ENCODE peak calls at places on chromosomes 7 and 10, in nine cellular contexts. One of them, this sample, is unnamed.

GRCh38 chr7:39144420-39144819 is 166.7 kb downstream of the POU6F2 start:
- DNase-seq in lung: no peak
- DNase-seq in tibial artery: no peak
- DNase-seq in body of pancreas: no peak
- DNase-seq in left lung: no peak
- DNase-seq in foreskin fibroblast: no peak
- DNase-seq in glutamatergic neuron: no peak
- DNase-seq in fibroblast of lung: no peak
- DNase-seq in H9: no peak
- DNase-seq in this sample: no peak

GRCh38 chr7:32588657-32589056 is 93.4 kb downstream of the AVL9 start:
- DNase-seq in lung: no peak
- DNase-seq in left lung: no peak
- DNase-seq in tibial artery: no peak
- DNase-seq in body of pancreas: no peak
- DNase-seq in fibroblast of lung: peak
- DNase-seq in foreskin fibroblast: peak
- DNase-seq in glutamatergic neuron: no peak
- DNase-seq in H9: no peak
- DNase-seq in this sample: no peak

GRCh38 chr7:91603707-91604106 is 276.8 kb downstream of the MTERF1 start:
- DNase-seq in lung: no peak
- DNase-seq in fibroblast of lung: no peak
- DNase-seq in foreskin fibroblast: no peak
- DNase-seq in H9: no peak
- DNase-seq in tibial artery: no peak
- DNase-seq in body of pancreas: no peak
- DNase-seq in left lung: no peak
- DNase-seq in glutamatergic neuron: no peak
- DNase-seq in this sample: no peak

GRCh38 chr10:113971349-113971973 is 72.2 kb upstream of the ADRB1 start:
- DNase-seq in tibial artery: no peak
- DNase-seq in left lung: no peak
- DNase-seq in H9: no peak
- DNase-seq in foreskin fibroblast: no peak
- DNase-seq in fibroblast of lung: no peak
- DNase-seq in glutamatergic neuron: no peak
- DNase-seq in body of pancreas: no peak
- DNase-seq in lung: no peak
- DNase-seq in this sample: no peak

GRCh38 chr10:44125879-44126675 is 258.8 kb downstream of the CXCL12 start:
- DNase-seq in tibial artery: no peak
- DNase-seq in H9: no peak
- DNase-seq in fibroblast of lung: peak
- DNase-seq in body of pancreas: no peak
- DNase-seq in foreskin fibroblast: peak
- DNase-seq in left lung: no peak
- DNase-seq in lung: no peak
- DNase-seq in glutamatergic neuron: no peak
- DNase-seq in this sample: peak

GRCh38 chr10:74640134-74640533 is 186.3 kb upstream of the KAT6B start:
- DNase-seq in tibial artery: no peak
- DNase-seq in H9: peak
- DNase-seq in fibroblast of lung: peak
- DNase-seq in left lung: no peak
- DNase-seq in lung: no peak
- DNase-seq in glutamatergic neuron: peak
- DNase-seq in foreskin fibroblast: peak
- DNase-seq in body of pancreas: no peak
- DNase-seq in this sample: no peak

GRCh38 chr7:27774717-27775328 is 34.9 kb downstream of the TAX1BP1 start:
- DNase-seq in tibial artery: no peak
- DNase-seq in foreskin fibroblast: peak
- DNase-seq in glutamatergic neuron: no peak
- DNase-seq in left lung: no peak
- DNase-seq in fibroblast of lung: peak
- DNase-seq in body of pancreas: no peak
- DNase-seq in H9: no peak
- DNase-seq in lung: no peak
- DNase-seq in this sample: peak

GRCh38 chr7:24964177-24964576 is 15.8 kb downstream of the OSBPL3 start:
- DNase-seq in body of pancreas: no peak
- DNase-seq in foreskin fibroblast: no peak
- DNase-seq in glutamatergic neuron: no peak
- DNase-seq in fibroblast of lung: no peak
- DNase-seq in tibial artery: no peak
- DNase-seq in left lung: no peak
- DNase-seq in lung: no peak
- DNase-seq in H9: no peak
- DNase-seq in this sample: no peak

GRCh38 chr7:41870017-41870416 is 167.1 kb upstream of the INHBA start:
- DNase-seq in H9: no peak
- DNase-seq in tibial artery: no peak
- DNase-seq in glutamatergic neuron: no peak
- DNase-seq in foreskin fibroblast: no peak
- DNase-seq in fibroblast of lung: no peak
- DNase-seq in left lung: no peak
- DNase-seq in body of pancreas: no peak
- DNase-seq in lung: no peak
- DNase-seq in this sample: no peak

GRCh38 chr10:120600871-120601644 is 144.0 kb downstream of the PLPP4 start:
- DNase-seq in left lung: no peak
- DNase-seq in H9: peak
- DNase-seq in glutamatergic neuron: peak
- DNase-seq in tibial artery: no peak
- DNase-seq in body of pancreas: no peak
- DNase-seq in foreskin fibroblast: no peak
- DNase-seq in fibroblast of lung: peak
- DNase-seq in lung: no peak
- DNase-seq in this sample: no peak

GRCh38 chr10:60082341-60083038 is 176.1 kb upstream of the CCDC6 start:
- DNase-seq in foreskin fibroblast: no peak
- DNase-seq in left lung: no peak
- DNase-seq in H9: no peak
- DNase-seq in fibroblast of lung: peak
- DNase-seq in body of pancreas: no peak
- DNase-seq in glutamatergic neuron: no peak
- DNase-seq in tibial artery: no peak
- DNase-seq in lung: no peak
- DNase-seq in this sample: no peak

GRCh38 chr10:30182191-30183075 is 123.0 kb upstream of the JCAD start:
- DNase-seq in body of pancreas: peak
- DNase-seq in left lung: no peak
- DNase-seq in tibial artery: no peak
- DNase-seq in lung: peak
- DNase-seq in H9: no peak
- DNase-seq in glutamatergic neuron: no peak
- DNase-seq in fibroblast of lung: peak
- DNase-seq in foreskin fibroblast: peak
- DNase-seq in this sample: peak

GRCh38 chr10:117184296-117184695 is 13.0 kb upstream of the KCNK18 start:
- DNase-seq in glutamatergic neuron: no peak
- DNase-seq in H9: no peak
- DNase-seq in foreskin fibroblast: no peak
- DNase-seq in body of pancreas: no peak
- DNase-seq in left lung: no peak
- DNase-seq in tibial artery: no peak
- DNase-seq in fibroblast of lung: no peak
- DNase-seq in lung: no peak
- DNase-seq in this sample: no peak

GRCh38 chr7:17030559-17030958 is 148.8 kb upstream of the AGR3 start:
- DNase-seq in foreskin fibroblast: no peak
- DNase-seq in lung: no peak
- DNase-seq in H9: no peak
- DNase-seq in fibroblast of lung: no peak
- DNase-seq in glutamatergic neuron: no peak
- DNase-seq in left lung: no peak
- DNase-seq in body of pancreas: no peak
- DNase-seq in tibial artery: no peak
- DNase-seq in this sample: no peak
- TF ChIP-seq CTCF in foreskin fibroblast: no peak
- TF ChIP-seq CTCF in lung: no peak
- TF ChIP-seq CTCF in H9: no peak
- TF ChIP-seq CTCF in fibroblast of lung: no peak
- TF ChIP-seq CTCF in glutamatergic neuron: no peak
- TF ChIP-seq CTCF in left lung: no peak
- TF ChIP-seq CTCF in body of pancreas: no peak
- TF ChIP-seq CTCF in tibial artery: no peak
- TF ChIP-seq CTCF in this sample: no peak

GRCh38 chr10:101238732-101239105 is 9.5 kb upstream of the LBX1 start:
- DNase-seq in foreskin fibroblast: no peak
- DNase-seq in H9: no peak
- DNase-seq in lung: no peak
- DNase-seq in tibial artery: no peak
- DNase-seq in left lung: no peak
- DNase-seq in body of pancreas: no peak
- DNase-seq in glutamatergic neuron: peak
- DNase-seq in fibroblast of lung: no peak
- DNase-seq in this sample: no peak
- TF ChIP-seq CTCF in foreskin fibroblast: peak
- TF ChIP-seq CTCF in H9: peak
- TF ChIP-seq CTCF in lung: peak
- TF ChIP-seq CTCF in tibial artery: no peak
- TF ChIP-seq CTCF in left lung: peak
- TF ChIP-seq CTCF in body of pancreas: peak
- TF ChIP-seq CTCF in glutamatergic neuron: peak
- TF ChIP-seq CTCF in fibroblast of lung: no peak
- TF ChIP-seq CTCF in this sample: peak

GRCh38 chr7:105831824-105832535 is 44.4 kb downstream of the ATXN7L1 start:
- DNase-seq in glutamatergic neuron: no peak
- DNase-seq in left lung: no peak
- DNase-seq in tibial artery: no peak
- DNase-seq in foreskin fibroblast: peak
- DNase-seq in fibroblast of lung: no peak
- DNase-seq in H9: no peak
- DNase-seq in lung: no peak
- DNase-seq in body of pancreas: no peak
- DNase-seq in this sample: no peak

GRCh38 chr7:105829681-105830322 is 46.6 kb downstream of the ATXN7L1 start:
- DNase-seq in lung: no peak
- DNase-seq in foreskin fibroblast: peak
- DNase-seq in glutamatergic neuron: no peak
- DNase-seq in H9: no peak
- DNase-seq in fibroblast of lung: no peak
- DNase-seq in left lung: no peak
- DNase-seq in body of pancreas: no peak
- DNase-seq in tibial artery: no peak
- DNase-seq in this sample: no peak

GRCh38 chr7:105827106-105827870 is 49.1 kb downstream of the ATXN7L1 start:
- DNase-seq in tibial artery: no peak
- DNase-seq in lung: no peak
- DNase-seq in left lung: no peak
- DNase-seq in fibroblast of lung: no peak
- DNase-seq in H9: no peak
- DNase-seq in foreskin fibroblast: no peak
- DNase-seq in glutamatergic neuron: no peak
- DNase-seq in body of pancreas: no peak
- DNase-seq in this sample: no peak

GRCh38 chr7:105828141-105828540 is 48.3 kb downstream of the ATXN7L1 start:
- DNase-seq in glutamatergic neuron: no peak
- DNase-seq in left lung: no peak
- DNase-seq in fibroblast of lung: no peak
- DNase-seq in tibial artery: no peak
- DNase-seq in lung: no peak
- DNase-seq in body of pancreas: no peak
- DNase-seq in foreskin fibroblast: no peak
- DNase-seq in H9: no peak
- DNase-seq in this sample: no peak

GRCh38 chr7:105830405-105831218 is 45.8 kb downstream of the ATXN7L1 start:
- DNase-seq in H9: no peak
- DNase-seq in tibial artery: no peak
- DNase-seq in left lung: no peak
- DNase-seq in fibroblast of lung: peak
- DNase-seq in body of pancreas: no peak
- DNase-seq in lung: no peak
- DNase-seq in foreskin fibroblast: peak
- DNase-seq in glutamatergic neuron: no peak
- DNase-seq in this sample: peak
- TF ChIP-seq CTCF in H9: no peak
- TF ChIP-seq CTCF in tibial artery: no peak
- TF ChIP-seq CTCF in left lung: no peak
- TF ChIP-seq CTCF in fibroblast of lung: no peak
- TF ChIP-seq CTCF in body of pancreas: no peak
- TF ChIP-seq CTCF in lung: no peak
- TF ChIP-seq CTCF in foreskin fibroblast: no peak
- TF ChIP-seq CTCF in glutamatergic neuron: no peak
- TF ChIP-seq CTCF in this sample: no peak

DNA sequence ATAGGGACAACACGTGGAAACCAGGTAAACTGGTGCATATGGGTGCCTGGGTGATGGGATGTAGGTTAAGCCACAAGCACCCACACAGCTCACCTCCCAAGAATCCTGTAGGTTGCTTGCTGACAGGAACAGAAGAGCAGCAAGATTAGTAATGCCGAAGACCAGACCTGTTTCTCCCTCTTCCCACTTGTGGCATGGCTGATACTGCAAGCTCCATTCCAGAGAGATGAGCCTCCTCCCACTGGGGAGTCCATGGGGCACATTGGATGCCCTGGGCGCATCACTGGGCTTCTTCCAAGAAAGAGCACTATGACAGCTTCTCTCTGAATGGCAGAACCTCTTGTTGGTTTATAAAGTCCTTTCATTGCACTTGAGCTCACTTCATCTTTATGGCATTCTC is 44.4 kb upstream of the LOXL4 start:
- DNase-seq in tibial artery: no peak
- DNase-seq in H9: no peak
- DNase-seq in lung: no peak
- DNase-seq in fibroblast of lung: peak
- DNase-seq in body of pancreas: no peak
- DNase-seq in left lung: no peak
- DNase-seq in glutamatergic neuron: no peak
- DNase-seq in foreskin fibroblast: no peak
- DNase-seq in this sample: no peak
- TF ChIP-seq CTCF in tibial artery: no peak
- TF ChIP-seq CTCF in H9: no peak
- TF ChIP-seq CTCF in lung: no peak
- TF ChIP-seq CTCF in fibroblast of lung: no peak
- TF ChIP-seq CTCF in body of pancreas: no peak
- TF ChIP-seq CTCF in left lung: no peak
- TF ChIP-seq CTCF in glutamatergic neuron: no peak
- TF ChIP-seq CTCF in foreskin fibroblast: no peak
- TF ChIP-seq CTCF in this sample: no peak

DNA sequence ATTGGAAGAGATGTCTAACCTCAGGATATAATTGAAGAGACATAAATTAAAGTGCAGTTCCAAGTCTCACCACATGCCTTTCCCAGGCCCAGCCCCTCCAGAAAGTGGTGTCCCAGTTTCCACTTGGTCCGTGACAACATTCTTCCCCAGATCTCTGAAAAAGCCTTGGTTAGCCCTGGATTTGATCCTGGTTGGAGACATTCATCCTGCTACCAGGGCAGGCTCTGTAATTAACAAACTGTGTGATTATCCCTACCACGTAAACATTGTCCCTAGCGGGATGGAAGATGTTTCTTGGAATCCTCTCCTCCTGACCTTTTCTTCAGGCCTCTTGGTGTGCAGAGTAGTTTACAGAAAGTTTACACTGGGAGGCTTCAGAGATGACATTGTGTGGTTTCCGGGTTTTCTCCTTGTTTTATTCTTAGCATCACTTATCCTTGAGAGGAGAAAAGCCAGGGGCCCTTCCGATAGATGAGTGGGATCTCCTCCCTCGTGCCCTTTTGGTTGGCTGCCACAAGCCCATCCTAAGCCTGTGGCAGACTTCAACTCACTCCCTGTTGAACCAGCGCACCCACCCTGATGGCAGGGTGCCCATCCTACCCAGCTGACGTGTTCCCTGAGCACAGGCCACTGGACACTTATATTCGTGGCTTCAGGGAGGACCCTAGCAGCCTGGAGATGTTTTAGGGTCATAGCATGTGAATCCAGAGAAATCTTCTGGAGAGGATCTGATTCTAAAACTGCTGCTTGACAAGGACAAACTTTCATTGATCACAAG is 83.9 kb downstream of the COL13A1 start:
- DNase-seq in left lung: no peak
- DNase-seq in tibial artery: no peak
- DNase-seq in body of pancreas: no peak
- DNase-seq in fibroblast of lung: no peak
- DNase-seq in lung: no peak
- DNase-seq in foreskin fibroblast: no peak
- DNase-seq in H9: no peak
- DNase-seq in glutamatergic neuron: no peak
- DNase-seq in this sample: no peak
- TF ChIP-seq CTCF in left lung: peak
- TF ChIP-seq CTCF in tibial artery: peak
- TF ChIP-seq CTCF in body of pancreas: peak
- TF ChIP-seq CTCF in fibroblast of lung: peak
- TF ChIP-seq CTCF in lung: no peak
- TF ChIP-seq CTCF in foreskin fibroblast: peak
- TF ChIP-seq CTCF in H9: peak
- TF ChIP-seq CTCF in glutamatergic neuron: peak
- TF ChIP-seq CTCF in this sample: peak